ENCODE peak calls at places on chromosomes 4 and X, in four cellular contexts. V is neural progenitor cell, L is A673, B is spleen. M is an unnamed sample.

GRCh38 chr4:181264908-181265307 is 978.3 kb upstream of the TENM3 start:
- DNase-seq in L (peak), V (peak), B (no peak), M (no peak)

GRCh38 chrX:140525448-140525847 is 20.6 kb upstream of the SOX3 start:
- DNase-seq in L (no peak), B (no peak), V (no peak), M (no peak)

GRCh38 chr4:48796927-48797679 is 17.0 kb upstream of the FRYL start:
- DNase-seq in V (no peak), L (no peak), B (no peak), M (no peak)

GRCh38 chr4:166144607-166145006 is 271.6 kb downstream of the TLL1 start:
- DNase-seq in B (no peak), L (no peak), V (no peak), M (no peak)

GRCh38 chrX:149124526-149125108 is 380.5 kb downstream of the IDS start:
- DNase-seq in L (no peak), V (no peak), B (no peak), M (no peak)

GRCh38 chr4:77600521-77601451 is 4.8 kb upstream of the CXCL13 start:
- DNase-seq in V (peak), B (no peak), L (peak), M (no peak)

GRCh38 chr4:99655315-99656081 is 2.1 kb downstream of the C4orf54 start:
- DNase-seq in L (no peak), B (no peak), V (no peak), M (peak)

GRCh38 chr4:147596976-147597375 is 20.2 kb upstream of the TMEM184C start:
- DNase-seq in B (no peak), L (peak), V (no peak), M (peak)

GRCh38 chr4:128310266-128310697 is 22.7 kb upstream of the PGRMC2 start:
- DNase-seq in B (no peak), V (peak), L (no peak), M (no peak)

GRCh38 chrX:72128881-72129280 is 2.8 kb downstream of the RTL5 start:
- DNase-seq in V (peak), B (no peak), L (peak), M (no peak)

GRCh38 chrX:120297923-120298322 is 13.3 kb downstream of the TMEM255A start:
- DNase-seq in V (no peak), L (no peak), B (no peak), M (no peak)

GRCh38 chrX:48914593-48915493 is 3.4 kb upstream of the SLC35A2 start:
- DNase-seq in V (no peak), B (no peak), L (no peak), M (no peak)

GRCh38 chr4:62415256-62415655 is 1215.1 kb downstream of the ADGRL3 start:
- DNase-seq in V (no peak), B (no peak), L (no peak), M (no peak)

GRCh38 chrX:19121898-19122640 is at the start of gene ADGRG2:
- DNase-seq in B (no peak), L (peak), V (peak), M (peak)

GRCh38 chr4:39308576-39308975 is 57.6 kb downstream of the RFC1 start:
- DNase-seq in V (no peak), L (no peak), B (no peak), M (no peak)

GRCh38 chr4:119525771-119526712 is 102.6 kb downstream of the PDE5A start:
- DNase-seq in L (no peak), V (no peak), B (no peak), M (no peak)

GRCh38 chr4:17701882-17702281 is 79.5 kb downstream of the FAM184B start:
- DNase-seq in V (no peak), L (no peak), B (no peak), M (no peak)

GRCh38 chrX:46653482-46653881 is 79.9 kb downstream of the CHST7 start:
- DNase-seq in L (peak), B (no peak), V (peak), M (no peak)

GRCh38 chr4:165915215-165915614 is 42.2 kb downstream of the TLL1 start:
- DNase-seq in V (no peak), B (no peak), L (no peak), M (no peak)

GRCh38 chrX:49761481-49761880 is 65.7 kb upstream of the PAGE1 start:
- DNase-seq in L (peak), B (no peak), V (peak), M (no peak)

GRCh38 chr4:41124916-41125548 is 89.3 kb downstream of the APBB2 start:
- DNase-seq in B (no peak), L (no peak), V (no peak), M (no peak)

GRCh38 chr4:177480796-177481195 is 38.6 kb upstream of the AGA start:
- DNase-seq in L (peak), V (no peak), B (no peak), M (no peak)

GRCh38 chrX:119981286-119982070 is 37.9 kb upstream of the NKAP start:
- DNase-seq in B (no peak), L (peak), V (peak), M (no peak)

GRCh38 chr4:82710202-82710929 is 88.2 kb downstream of the SCD5 start:
- DNase-seq in B (no peak), L (no peak), V (peak), M (no peak)

GRCh38 chr4:5037553-5038551 is 13.4 kb upstream of the STK32B start:
- DNase-seq in L (peak), V (no peak), B (no peak), M (no peak)

GRCh38 chrX:38806054-38806389 is 4.8 kb downstream of the MID1IP1 start:
- DNase-seq in B (no peak), L (no peak), V (no peak), M (no peak)

GRCh38 chrX:42289492-42290385 is 366.4 kb upstream of the CASK start:
- DNase-seq in L (no peak), B (no peak), V (no peak), M (no peak)

GRCh38 chr4:88104902-88105610 is 53.4 kb downstream of the ABCG2 start:
- DNase-seq in L (no peak), V (no peak), B (no peak), M (no peak)

DNA sequence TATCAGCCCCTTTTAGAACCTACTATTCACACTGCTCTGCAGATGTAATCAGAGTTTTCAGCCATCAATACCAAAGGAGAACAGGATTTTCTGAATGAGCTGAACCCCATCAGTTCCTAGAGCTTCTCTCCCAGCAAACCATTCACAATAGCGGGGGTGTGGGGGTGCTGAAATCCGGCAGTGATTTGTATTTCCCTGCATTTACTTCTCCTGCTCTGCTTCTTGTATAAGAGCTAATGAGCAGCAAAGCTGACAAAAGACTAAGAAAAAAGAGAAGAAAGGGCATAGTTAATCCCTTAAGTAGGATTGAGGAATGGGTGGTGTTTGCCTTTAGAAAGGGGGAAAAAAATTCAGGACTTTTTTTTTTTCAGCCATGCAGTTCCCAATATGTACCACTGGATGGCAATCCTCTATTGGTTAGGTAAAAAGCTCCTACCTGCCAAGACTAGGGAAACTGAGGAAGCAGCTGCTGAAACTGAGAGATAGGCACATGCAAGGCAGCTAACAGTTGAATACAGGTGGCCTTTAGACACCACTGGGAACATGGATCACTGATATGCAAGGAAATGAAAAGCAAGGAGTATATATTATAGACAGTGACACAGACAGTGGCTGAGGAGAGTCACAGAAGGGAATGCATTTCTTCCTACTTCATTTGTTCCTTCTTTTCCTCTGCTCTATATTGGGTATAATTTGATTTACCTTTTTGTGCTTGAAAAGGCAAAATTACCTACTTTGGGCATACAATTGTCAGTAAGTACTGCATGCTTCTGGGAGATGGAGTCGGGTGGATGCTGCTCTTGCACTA is 217.9 kb downstream of the HS6ST2 start:
- DNase-seq in B (no peak), V (peak), L (peak), M (no peak)
- TF ChIP-seq CTCF in B (peak), V (peak), L (peak), M (peak)

GRCh38 chr4:71449040-71449439 is 110.2 kb downstream of the SLC4A4 start:
- DNase-seq in V (no peak), L (no peak), B (no peak), M (no peak)

GRCh38 chr4:71441186-71442169 is 102.7 kb downstream of the SLC4A4 start:
- DNase-seq in V (no peak), B (no peak), L (no peak), M (no peak)

GRCh38 chr4:71446479-71447081 is 107.8 kb downstream of the SLC4A4 start:
- DNase-seq in V (no peak), L (no peak), B (no peak), M (no peak)

GRCh38 chr4:71449878-71450277 is 111.1 kb downstream of the SLC4A4 start:
- DNase-seq in B (no peak), L (no peak), V (no peak), M (no peak)

DNA sequence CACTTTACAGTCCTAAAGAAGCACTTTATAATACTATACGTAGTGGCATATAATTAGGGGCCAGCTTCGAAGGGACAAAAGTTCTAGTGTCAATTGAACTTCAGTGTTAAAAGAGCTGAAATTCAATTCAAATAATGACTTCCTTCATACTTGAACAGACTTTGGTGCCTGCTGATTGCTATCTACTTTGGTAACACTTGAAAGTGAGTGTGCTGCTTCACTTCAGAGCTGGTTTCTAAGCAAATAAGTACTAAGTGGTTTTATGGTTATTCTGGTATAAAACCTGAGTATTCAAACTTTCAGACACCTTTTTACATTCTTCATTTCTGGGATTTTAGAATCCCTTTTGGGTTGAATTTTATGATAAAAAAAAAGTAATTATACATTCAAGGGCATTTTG is 107.0 kb downstream of the SLC4A4 start:
- DNase-seq in L (no peak), V (no peak), B (no peak), M (no peak)
- TF ChIP-seq CTCF in L (no peak), V (no peak), B (no peak), M (no peak)

GRCh38 chr4:112348488-112349158 is 51.5 kb downstream of the ALPK1 start:
- DNase-seq in B (peak), L (peak), V (peak), M (no peak)
- TF ChIP-seq CTCF in B (no peak), L (peak), V (peak), M (peak)

GRCh38 chrX:83469551-83469950 is 38.5 kb upstream of the POU3F4 start:
- DNase-seq in B (no peak), L (peak), V (peak), M (no peak)
- TF ChIP-seq CTCF in B (peak), L (peak), V (peak), M (peak)